ENCODE peak calls at places on chromosomes 13 and 19, in eight cellular contexts. K is HCT116; O is GM12878; F is CD8-positive, alpha-beta T cell; A is pancreas; T is lower lobe of right lung; R is K562; L is heart right ventricle. W is an unnamed sample. For H3K4me1, the result is how much of the 10 kb centered on the place peaks cover.

GRCh38 chr13:46288570-46289259 is 77.0 kb downstream of the LRRC63 start:
- ATAC-seq in K (peak), O (peak), F (peak), A (no peak), T (peak), R (peak), L (peak), W (no peak)

GRCh38 chr13:61777281-61777680 is 361.6 kb upstream of the PCDH20 start:
- ATAC-seq in K (no peak), O (no peak), F (no peak), A (no peak), T (no peak), R (no peak), L (no peak), W (no peak)

GRCh38 chr19:17720487-17720839 is 1.2 kb downstream of the MAP1S start:
- ATAC-seq in K (no peak), O (no peak), F (no peak), A (no peak), T (no peak), R (no peak), L (no peak), W (no peak)

GRCh38 chr13:73722120-73722519 is 412.1 kb downstream of the KLF12 start:
- ATAC-seq in K (peak), O (peak), F (peak), A (no peak), T (no peak), R (no peak), L (no peak), W (no peak)

GRCh38 chr19:480016-480855 is 16.1 kb upstream of the MADCAM1 start:
- ATAC-seq in K (peak), O (no peak), F (peak), A (peak), T (peak), R (peak), L (peak), W (peak)

GRCh38 chr19:44623080-44623479 is 9.7 kb downstream of the IGSF23 start:
- ATAC-seq in K (no peak), O (no peak), F (no peak), A (no peak), T (peak), R (no peak), L (peak), W (peak)

GRCh38 chr19:35741216-35741541 is 1.1 kb downstream of the IGFLR1 start:
- ATAC-seq in K (no peak), O (peak), F (no peak), A (no peak), T (no peak), R (peak), L (no peak), W (no peak)

GRCh38 chr19:3656747-3657394 is 30.3 kb upstream of the CACTIN start:
- ATAC-seq in K (peak), O (no peak), F (no peak), A (no peak), T (no peak), R (no peak), L (no peak), W (no peak)

GRCh38 chr13:51768976-51769375 is 35.0 kb downstream of the DHRS12 start:
- ATAC-seq in K (no peak), O (no peak), F (no peak), A (no peak), T (no peak), R (no peak), L (no peak), W (no peak)

GRCh38 chr13:48448963-48449614 is 36.2 kb upstream of the LPAR6 start:
- ATAC-seq in K (no peak), O (no peak), F (no peak), A (no peak), T (no peak), R (no peak), L (peak), W (no peak)

GRCh38 chr13:111329641-111330040 is 9.2 kb downstream of the TEX29 start:
- ATAC-seq in K (no peak), O (no peak), F (no peak), A (no peak), T (no peak), R (no peak), L (no peak), W (no peak)

GRCh38 chr13:22931576-22931975 is 249.2 kb upstream of the SGCG start:
- ATAC-seq in K (no peak), O (no peak), F (no peak), A (no peak), T (no peak), R (no peak), L (no peak), W (no peak)

GRCh38 chr13:29849071-29849541 is 1.3 kb downstream of the UBL3 start:
- ATAC-seq in K (no peak), O (peak), F (no peak), A (no peak), T (no peak), R (no peak), L (no peak), W (no peak)

GRCh38 chr19:4624733-4625362 is 14.5 kb upstream of the TNFAIP8L1 start:
- ATAC-seq in K (peak), O (peak), F (no peak), A (no peak), T (no peak), R (peak), L (no peak), W (no peak)

GRCh38 chr13:110323172-110323851 is 16.2 kb downstream of the COL4A2 start:
- ATAC-seq in K (peak), O (no peak), F (no peak), A (no peak), T (no peak), R (no peak), L (no peak), W (no peak)
- H3K4me1 ChIP-seq in K (under half), O (under half), F (under half), A (under half), T (half or more), R (under half), L (half or more), W (half or more)

GRCh38 chr19:2579678-2580280 is 103.9 kb downstream of the GADD45B start:
- ATAC-seq in K (no peak), O (peak), F (no peak), A (no peak), T (no peak), R (no peak), L (no peak), W (no peak)
- H3K27ac ChIP-seq in K (peak), O (no peak), F (no peak), A (peak), T (peak), R (no peak), L (peak), W (peak)

GRCh38 chr19:7872306-7873204 is 1.6 kb downstream of the PRR36 start:
- ATAC-seq in K (no peak), O (no peak), F (no peak), A (no peak), T (no peak), R (no peak), L (no peak), W (no peak)
- H3K4me1 ChIP-seq in K (under half), O (under half), F (half or more), A (under half), T (under half), R (half or more), L (under half), W (under half)

GRCh38 chr13:101026736-101027398 is 352.3 kb upstream of the TMTC4 start:
- ATAC-seq in K (no peak), O (no peak), F (no peak), A (no peak), T (no peak), R (no peak), L (no peak), W (no peak)
- H3K27ac ChIP-seq in K (no peak), O (no peak), F (no peak), A (no peak), T (no peak), R (no peak), L (no peak), W (no peak)

GRCh38 chr19:28878862-28879566 is 333.9 kb downstream of the UQCRFS1 start:
- ATAC-seq in K (peak), O (peak), F (no peak), A (peak), T (peak), R (peak), L (peak), W (no peak)

GRCh38 chr19:28883241-28883693 is 329.7 kb downstream of the UQCRFS1 start:
- ATAC-seq in K (no peak), O (no peak), F (no peak), A (no peak), T (peak), R (no peak), L (peak), W (peak)

GRCh38 chr19:28882818-28883217 is 330.1 kb downstream of the UQCRFS1 start:
- ATAC-seq in K (no peak), O (no peak), F (no peak), A (no peak), T (peak), R (no peak), L (peak), W (peak)

GRCh38 chr19:28880735-28881401 is 332.1 kb downstream of the UQCRFS1 start:
- ATAC-seq in K (no peak), O (no peak), F (no peak), A (no peak), T (no peak), R (no peak), L (no peak), W (no peak)

DNA sequence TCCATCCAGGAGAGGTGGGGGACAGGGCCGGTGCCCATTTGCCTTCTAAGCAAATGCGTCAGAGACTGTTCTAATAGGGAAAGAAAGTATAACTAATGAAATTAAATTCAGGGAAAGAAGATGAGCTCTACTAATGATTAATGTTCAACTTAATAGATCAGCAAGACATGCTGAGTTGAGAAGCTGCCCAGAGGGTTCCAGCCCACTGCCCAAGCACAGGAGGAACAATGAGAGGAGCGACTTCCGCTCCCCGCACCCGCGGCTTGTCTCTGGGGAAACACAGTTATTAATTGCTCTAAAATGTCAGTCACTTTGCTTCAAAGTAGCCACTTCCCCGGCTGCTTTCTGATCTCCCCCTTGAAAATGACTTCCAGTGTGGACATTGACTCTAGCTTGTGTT is 331.3 kb downstream of the UQCRFS1 start:
- ATAC-seq in K (no peak), O (no peak), F (no peak), A (no peak), T (no peak), R (no peak), L (no peak), W (no peak)
- H3K4me1 ChIP-seq in K (under half), O (under half), F (under half), A (under half), T (under half), R (under half), L (under half), W (under half)

GRCh38 chr13:80132741-80133601 is 208.0 kb downstream of the SPRY2 start:
- ATAC-seq in K (peak), O (peak), F (no peak), A (peak), T (peak), R (no peak), L (peak), W (peak)

GRCh38 chr13:80134360-80134759 is 206.6 kb downstream of the SPRY2 start:
- ATAC-seq in K (no peak), O (no peak), F (no peak), A (no peak), T (no peak), R (no peak), L (no peak), W (no peak)

GRCh38 chr13:80133631-80134083 is 207.3 kb downstream of the SPRY2 start:
- ATAC-seq in K (no peak), O (peak), F (no peak), A (peak), T (peak), R (no peak), L (peak), W (peak)

GRCh38 chr13:80126382-80127068 is 214.4 kb downstream of the SPRY2 start:
- ATAC-seq in K (no peak), O (peak), F (no peak), A (no peak), T (no peak), R (no peak), L (no peak), W (no peak)

GRCh38 chr13:80131204-80131603 is 209.7 kb downstream of the SPRY2 start:
- ATAC-seq in K (no peak), O (no peak), F (no peak), A (peak), T (peak), R (no peak), L (peak), W (peak)
- H3K27ac ChIP-seq in K (no peak), O (no peak), F (no peak), A (peak), T (peak), R (no peak), L (peak), W (no peak)

GRCh38 chr13:40563350-40564125 is 102.9 kb downstream of the FOXO1 start:
- ATAC-seq in K (no peak), O (no peak), F (no peak), A (no peak), T (peak), R (no peak), L (peak), W (no peak)
- H3K4me1 ChIP-seq in K (under half), O (under half), F (half or more), A (under half), T (half or more), R (under half), L (half or more), W (under half)

DNA sequence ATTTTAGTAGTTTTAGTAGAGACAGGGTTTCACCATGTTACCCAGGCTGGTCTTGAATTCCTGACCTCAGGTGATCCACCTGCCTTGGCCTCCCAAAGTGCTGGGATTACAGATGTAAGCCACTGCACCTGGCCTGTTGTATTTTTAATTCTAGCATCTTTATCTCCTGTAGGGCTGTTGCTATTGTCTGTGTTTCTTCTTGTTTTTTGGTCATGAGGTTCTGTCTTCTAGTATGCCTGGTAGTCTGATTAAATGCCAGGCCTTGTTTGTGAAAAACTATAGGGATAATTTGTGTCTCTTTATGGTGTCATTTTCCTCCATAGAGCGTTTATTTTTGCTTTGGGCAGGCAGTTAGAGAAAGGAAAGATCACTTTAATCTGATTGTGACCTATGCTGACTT is 3.1 kb downstream of the ARHGEF18 start:
- ATAC-seq in K (no peak), O (no peak), F (no peak), A (no peak), T (no peak), R (no peak), L (no peak), W (no peak)
- H3K27ac ChIP-seq in K (no peak), O (no peak), F (no peak), A (no peak), T (no peak), R (no peak), L (no peak), W (no peak)

GRCh38 chr19:19064811-19065745 is 1.3 kb downstream of the SLC25A42 start:
- ATAC-seq in K (no peak), O (no peak), F (no peak), A (no peak), T (no peak), R (no peak), L (no peak), W (no peak)

GRCh38 chr19:19063183-19064097 is at the start of gene SLC25A42:
- ATAC-seq in K (peak), O (peak), F (peak), A (peak), T (peak), R (peak), L (peak), W (peak)

GRCh38 chr19:19061491-19061890 is 2.3 kb upstream of the SLC25A42 start:
- ATAC-seq in K (no peak), O (no peak), F (no peak), A (no peak), T (no peak), R (no peak), L (no peak), W (no peak)

GRCh38 chr19:19062454-19063182 is 1.2 kb upstream of the SLC25A42 start:
- ATAC-seq in K (no peak), O (no peak), F (no peak), A (no peak), T (no peak), R (peak), L (no peak), W (no peak)

DNA sequence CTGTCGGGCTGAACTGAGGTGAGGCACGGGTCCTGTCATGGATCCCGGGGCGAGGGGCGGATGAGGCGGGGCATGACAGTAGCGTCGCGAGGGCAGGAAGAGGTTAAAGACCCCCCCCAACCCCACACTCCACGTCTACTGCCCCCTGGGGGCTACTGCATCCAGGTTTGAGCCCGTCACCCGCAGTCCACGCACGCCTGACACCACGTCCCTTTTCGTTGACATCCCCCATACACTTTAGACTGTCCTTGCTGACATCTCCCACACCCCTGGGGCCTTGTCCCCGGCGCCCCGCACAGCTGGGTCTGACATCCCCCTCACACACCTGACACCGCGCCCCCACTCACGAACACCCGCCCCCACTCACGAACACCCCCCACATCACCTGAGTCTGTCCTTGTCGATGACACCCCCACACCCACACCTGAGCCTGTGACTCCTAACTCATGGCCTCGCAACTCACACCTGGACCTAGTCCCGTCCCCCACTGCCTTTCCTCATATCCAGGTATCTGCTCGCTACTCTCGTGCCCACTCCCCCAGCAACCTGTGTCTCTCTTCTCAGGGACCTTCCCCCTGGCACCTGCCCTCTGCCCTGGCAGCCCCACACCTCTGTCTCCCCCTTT is 416 bp downstream of the SLC25A42 start:
- ATAC-seq in K (no peak), O (no peak), F (peak), A (no peak), T (peak), R (no peak), L (no peak), W (no peak)
- H3K4me1 ChIP-seq in K (under half), O (under half), F (under half), A (under half), T (under half), R (half or more), L (half or more), W (under half)

W was measured in gastroesophageal sphincter.